ENCODE peak calls at places on chromosomes 16 and 17, in six cellular contexts. One of them, this sample, is unnamed.

GRCh38 chr16:27426423-27427408 is 24.7 kb downstream of the IL21R start:
- DNase-seq in transverse colon: peak
- DNase-seq in upper lobe of right lung: peak
- DNase-seq in body of pancreas: no peak
- DNase-seq in adrenal gland: peak
- DNase-seq in lower leg skin: peak
- DNase-seq in this sample: peak

GRCh38 chr16:4175849-4176248 is 59.6 kb upstream of the ADCY9 start:
- DNase-seq in lower leg skin: no peak
- DNase-seq in upper lobe of right lung: no peak
- DNase-seq in adrenal gland: no peak
- DNase-seq in body of pancreas: no peak
- DNase-seq in transverse colon: no peak
- DNase-seq in this sample: no peak

GRCh38 chr16:71637398-71637797 is 11.4 kb downstream of the MARVELD3 start:
- DNase-seq in transverse colon: no peak
- DNase-seq in adrenal gland: no peak
- DNase-seq in lower leg skin: no peak
- DNase-seq in upper lobe of right lung: no peak
- DNase-seq in body of pancreas: no peak
- DNase-seq in this sample: no peak

GRCh38 chr16:28514246-28514645 is 7.6 kb upstream of the IL27 start:
- DNase-seq in body of pancreas: no peak
- DNase-seq in adrenal gland: no peak
- DNase-seq in transverse colon: no peak
- DNase-seq in lower leg skin: no peak
- DNase-seq in upper lobe of right lung: no peak
- DNase-seq in this sample: no peak

GRCh38 chr17:5539286-5539685 is 45.0 kb downstream of the NLRP1 start:
- DNase-seq in body of pancreas: no peak
- DNase-seq in transverse colon: no peak
- DNase-seq in lower leg skin: no peak
- DNase-seq in upper lobe of right lung: peak
- DNase-seq in adrenal gland: no peak
- DNase-seq in this sample: peak

GRCh38 chr16:2719328-2720062 is 529 bp downstream of the PRSS27 start:
- DNase-seq in upper lobe of right lung: peak
- DNase-seq in body of pancreas: peak
- DNase-seq in lower leg skin: no peak
- DNase-seq in transverse colon: peak
- DNase-seq in adrenal gland: no peak
- DNase-seq in this sample: peak

GRCh38 chr17:51120357-51120738 is 320 bp downstream of the SPAG9 start:
- DNase-seq in upper lobe of right lung: no peak
- DNase-seq in adrenal gland: peak
- DNase-seq in lower leg skin: no peak
- DNase-seq in body of pancreas: no peak
- DNase-seq in transverse colon: peak
- DNase-seq in this sample: peak

GRCh38 chr16:88498576-88499208 is 45.6 kb downstream of the ZFPM1 start:
- DNase-seq in upper lobe of right lung: no peak
- DNase-seq in adrenal gland: no peak
- DNase-seq in transverse colon: no peak
- DNase-seq in lower leg skin: no peak
- DNase-seq in body of pancreas: no peak
- DNase-seq in this sample: no peak

GRCh38 chr17:38609280-38610031 is 3.7 kb upstream of the SRCIN1 start:
- DNase-seq in upper lobe of right lung: no peak
- DNase-seq in lower leg skin: no peak
- DNase-seq in transverse colon: no peak
- DNase-seq in adrenal gland: no peak
- DNase-seq in body of pancreas: no peak
- DNase-seq in this sample: no peak
- TF ChIP-seq CTCF in upper lobe of right lung: no peak
- TF ChIP-seq CTCF in lower leg skin: no peak
- TF ChIP-seq CTCF in transverse colon: no peak
- TF ChIP-seq CTCF in adrenal gland: no peak
- TF ChIP-seq CTCF in body of pancreas: no peak
- TF ChIP-seq CTCF in this sample: no peak

GRCh38 chr16:46620265-46621005 is 744 bp downstream of the SHCBP1 start:
- DNase-seq in adrenal gland: no peak
- DNase-seq in transverse colon: no peak
- DNase-seq in lower leg skin: no peak
- DNase-seq in body of pancreas: no peak
- DNase-seq in upper lobe of right lung: no peak
- DNase-seq in this sample: no peak
- TF ChIP-seq CTCF in adrenal gland: no peak
- TF ChIP-seq CTCF in transverse colon: no peak
- TF ChIP-seq CTCF in lower leg skin: no peak
- TF ChIP-seq CTCF in body of pancreas: no peak
- TF ChIP-seq CTCF in upper lobe of right lung: no peak
- TF ChIP-seq CTCF in this sample: no peak

GRCh38 chr16:30637952-30638351 is 12.8 kb upstream of the PRR14 start:
- DNase-seq in lower leg skin: no peak
- DNase-seq in adrenal gland: no peak
- DNase-seq in upper lobe of right lung: no peak
- DNase-seq in transverse colon: no peak
- DNase-seq in body of pancreas: no peak
- DNase-seq in this sample: no peak
- TF ChIP-seq CTCF in lower leg skin: no peak
- TF ChIP-seq CTCF in adrenal gland: no peak
- TF ChIP-seq CTCF in upper lobe of right lung: peak
- TF ChIP-seq CTCF in transverse colon: peak
- TF ChIP-seq CTCF in body of pancreas: peak
- TF ChIP-seq CTCF in this sample: peak

GRCh38 chr16:57091200-57091989 is 988 bp upstream of the CPNE2 start:
- DNase-seq in adrenal gland: no peak
- DNase-seq in body of pancreas: peak
- DNase-seq in lower leg skin: peak
- DNase-seq in transverse colon: peak
- DNase-seq in upper lobe of right lung: peak
- DNase-seq in this sample: no peak

GRCh38 chr16:57094911-57095310 is 2.5 kb downstream of the CPNE2 start:
- DNase-seq in lower leg skin: no peak
- DNase-seq in adrenal gland: no peak
- DNase-seq in body of pancreas: no peak
- DNase-seq in transverse colon: no peak
- DNase-seq in upper lobe of right lung: no peak
- DNase-seq in this sample: no peak

GRCh38 chr16:57093845-57094564 is 1.6 kb downstream of the CPNE2 start:
- DNase-seq in body of pancreas: no peak
- DNase-seq in upper lobe of right lung: no peak
- DNase-seq in lower leg skin: peak
- DNase-seq in transverse colon: peak
- DNase-seq in adrenal gland: no peak
- DNase-seq in this sample: no peak

GRCh38 chr16:57092786-57093301 is 461 bp downstream of the CPNE2 start:
- DNase-seq in lower leg skin: peak
- DNase-seq in transverse colon: peak
- DNase-seq in body of pancreas: peak
- DNase-seq in upper lobe of right lung: peak
- DNase-seq in adrenal gland: no peak
- DNase-seq in this sample: no peak

GRCh38 chr16:57091990-57092785 is at the start of gene CPNE2:
- DNase-seq in upper lobe of right lung: peak
- DNase-seq in lower leg skin: peak
- DNase-seq in transverse colon: peak
- DNase-seq in body of pancreas: peak
- DNase-seq in adrenal gland: no peak
- DNase-seq in this sample: no peak
- TF ChIP-seq CTCF in upper lobe of right lung: no peak
- TF ChIP-seq CTCF in lower leg skin: no peak
- TF ChIP-seq CTCF in transverse colon: no peak
- TF ChIP-seq CTCF in body of pancreas: no peak
- TF ChIP-seq CTCF in adrenal gland: no peak
- TF ChIP-seq CTCF in this sample: no peak

GRCh38 chr17:42744283-42744805 is 496 bp downstream of the EZH1 start:
- DNase-seq in upper lobe of right lung: peak
- DNase-seq in adrenal gland: peak
- DNase-seq in transverse colon: peak
- DNase-seq in lower leg skin: peak
- DNase-seq in body of pancreas: peak
- DNase-seq in this sample: no peak
- TF ChIP-seq CTCF in upper lobe of right lung: no peak
- TF ChIP-seq CTCF in adrenal gland: no peak
- TF ChIP-seq CTCF in transverse colon: no peak
- TF ChIP-seq CTCF in lower leg skin: no peak
- TF ChIP-seq CTCF in body of pancreas: no peak
- TF ChIP-seq CTCF in this sample: peak

This sample was measured in chondrocyte.